ENCODE peak calls at places on chromosomes 3 and 15, in five cellular contexts. One of them, this sample, is unnamed.

GRCh38 chr3:31532587-31533168 is at the start of gene STT3B:
- DNase-seq in NCI-H2029 treated with DMSO at 0.1 percent for 48 hours: peak; percentile 87
- DNase-seq in left colon: no peak
- DNase-seq in T-helper 17 cell: peak; percentile 64
- DNase-seq in small intestine: peak; percentile 85
- DNase-seq in this sample: peak; percentile 83

GRCh38 chr3:171116365-171116764 is 89.8 kb upstream of the SLC2A2 start:
- DNase-seq in left colon: no peak
- DNase-seq in T-helper 17 cell: no peak
- DNase-seq in NCI-H2029 treated with DMSO at 0.1 percent for 48 hours: no peak
- DNase-seq in small intestine: no peak
- DNase-seq in this sample: no peak

GRCh38 chr3:16061491-16061890 is 113.0 kb upstream of the GALNT15 start:
- DNase-seq in NCI-H2029 treated with DMSO at 0.1 percent for 48 hours: no peak
- DNase-seq in small intestine: no peak
- DNase-seq in left colon: no peak
- DNase-seq in T-helper 17 cell: no peak
- DNase-seq in this sample: no peak

GRCh38 chr3:51530485-51530884 is 8.0 kb upstream of the RAD54L2 start:
- DNase-seq in left colon: no peak
- DNase-seq in T-helper 17 cell: no peak
- DNase-seq in NCI-H2029 treated with DMSO at 0.1 percent for 48 hours: no peak
- DNase-seq in small intestine: no peak
- DNase-seq in this sample: no peak

GRCh38 chr3:71514621-71515020 is 68.9 kb downstream of the FOXP1 start:
- DNase-seq in left colon: no peak
- DNase-seq in T-helper 17 cell: no peak
- DNase-seq in NCI-H2029 treated with DMSO at 0.1 percent for 48 hours: no peak
- DNase-seq in small intestine: no peak
- DNase-seq in this sample: no peak

GRCh38 chr3:68893600-68894239 is 38.6 kb downstream of the TAFA4 start:
- DNase-seq in left colon: no peak
- DNase-seq in small intestine: peak; percentile 38
- DNase-seq in T-helper 17 cell: no peak
- DNase-seq in NCI-H2029 treated with DMSO at 0.1 percent for 48 hours: no peak
- DNase-seq in this sample: peak; percentile 16

GRCh38 chr15:93948728-93949127 is 282.6 kb upstream of the MCTP2 start:
- DNase-seq in left colon: no peak
- DNase-seq in T-helper 17 cell: no peak
- DNase-seq in NCI-H2029 treated with DMSO at 0.1 percent for 48 hours: no peak
- DNase-seq in small intestine: no peak
- DNase-seq in this sample: no peak

GRCh38 chr3:167565489-167565888 is 88.3 kb downstream of the WDR49 start:
- DNase-seq in small intestine: no peak
- DNase-seq in left colon: no peak
- DNase-seq in NCI-H2029 treated with DMSO at 0.1 percent for 48 hours: no peak
- DNase-seq in T-helper 17 cell: no peak
- DNase-seq in this sample: no peak

GRCh38 chr15:84873997-84874396 is 10.5 kb upstream of the SLC28A1 start:
- DNase-seq in left colon: no peak
- DNase-seq in small intestine: no peak
- DNase-seq in T-helper 17 cell: no peak
- DNase-seq in NCI-H2029 treated with DMSO at 0.1 percent for 48 hours: no peak
- DNase-seq in this sample: no peak

GRCh38 chr15:34436956-34437442 is 609 bp downstream of the GOLGA8A start:
- DNase-seq in T-helper 17 cell: peak; percentile 40
- DNase-seq in small intestine: peak; percentile 27
- DNase-seq in left colon: peak; percentile 41
- DNase-seq in NCI-H2029 treated with DMSO at 0.1 percent for 48 hours: no peak
- DNase-seq in this sample: peak; percentile 79

GRCh38 chr3:59245879-59246501 is 196.2 kb upstream of the CFAP20DC start:
- DNase-seq in NCI-H2029 treated with DMSO at 0.1 percent for 48 hours: no peak
- DNase-seq in T-helper 17 cell: no peak
- DNase-seq in left colon: no peak
- DNase-seq in small intestine: no peak
- DNase-seq in this sample: no peak

GRCh38 chr15:63054281-63054683 is 11.7 kb downstream of the TPM1 start:
- DNase-seq in T-helper 17 cell: no peak
- DNase-seq in left colon: no peak
- DNase-seq in small intestine: peak; percentile 63
- DNase-seq in NCI-H2029 treated with DMSO at 0.1 percent for 48 hours: no peak
- DNase-seq in this sample: no peak

GRCh38 chr3:107208100-107208499 is 169.1 kb upstream of the CCDC54 start:
- DNase-seq in left colon: no peak
- DNase-seq in NCI-H2029 treated with DMSO at 0.1 percent for 48 hours: no peak
- DNase-seq in small intestine: peak; percentile 3
- DNase-seq in T-helper 17 cell: no peak
- DNase-seq in this sample: no peak

GRCh38 chr3:100144255-100144866 is 30.1 kb upstream of the FILIP1L start:
- DNase-seq in T-helper 17 cell: no peak
- DNase-seq in left colon: no peak
- DNase-seq in NCI-H2029 treated with DMSO at 0.1 percent for 48 hours: no peak
- DNase-seq in small intestine: no peak
- DNase-seq in this sample: peak; percentile 47

GRCh38 chr15:70142322-70143191 is 44.8 kb upstream of the TLE3 start:
- DNase-seq in NCI-H2029 treated with DMSO at 0.1 percent for 48 hours: no peak
- DNase-seq in left colon: no peak
- DNase-seq in T-helper 17 cell: no peak
- DNase-seq in small intestine: no peak
- DNase-seq in this sample: no peak

GRCh38 chr3:89803711-89804110 is 696.3 kb downstream of the EPHA3 start:
- DNase-seq in left colon: no peak
- DNase-seq in T-helper 17 cell: no peak
- DNase-seq in small intestine: no peak
- DNase-seq in NCI-H2029 treated with DMSO at 0.1 percent for 48 hours: no peak
- DNase-seq in this sample: no peak

GRCh38 chr3:127670229-127670559 is 2.6 kb upstream of the ABTB1 start:
- DNase-seq in small intestine: no peak
- DNase-seq in T-helper 17 cell: no peak
- DNase-seq in NCI-H2029 treated with DMSO at 0.1 percent for 48 hours: no peak
- DNase-seq in left colon: no peak
- DNase-seq in this sample: no peak